ENCODE peak calls at places on chromosomes 2 and 18, in nine cellular contexts. One of them, this sample, is unnamed.

GRCh38 chr18:29164020-29164706 is 987.2 kb upstream of the CDH2 start:
- DNase-seq in psoas muscle: no peak
- DNase-seq in skeletal muscle cell: peak; percentile 80
- DNase-seq in stimulated activated CD8-positive, alpha-beta memory T cell treated with anti-CD3 and anti-CD28 coated beads, Interleukin-4, amount 100 ng/mL, for 48 hours: no peak
- DNase-seq in mucosa of descending colon: no peak
- DNase-seq in caudate nucleus: no peak
- DNase-seq in BE2C: no peak
- DNase-seq in type B pancreatic cell: no peak
- DNase-seq in GM20000: no peak
- DNase-seq in this sample: no peak

GRCh38 chr18:22473366-22473765 is 55.7 kb upstream of the CTAGE1 start:
- DNase-seq in psoas muscle: no peak
- DNase-seq in GM20000: no peak
- DNase-seq in mucosa of descending colon: no peak
- DNase-seq in type B pancreatic cell: no peak
- DNase-seq in skeletal muscle cell: no peak
- DNase-seq in BE2C: no peak
- DNase-seq in caudate nucleus: no peak
- DNase-seq in stimulated activated CD8-positive, alpha-beta memory T cell treated with anti-CD3 and anti-CD28 coated beads, Interleukin-4, amount 100 ng/mL, for 48 hours: no peak
- DNase-seq in this sample: no peak

GRCh38 chr18:62409821-62410220 is 84.7 kb downstream of the TNFRSF11A start:
- DNase-seq in GM20000: no peak
- DNase-seq in caudate nucleus: no peak
- DNase-seq in type B pancreatic cell: no peak
- DNase-seq in stimulated activated CD8-positive, alpha-beta memory T cell treated with anti-CD3 and anti-CD28 coated beads, Interleukin-4, amount 100 ng/mL, for 48 hours: no peak
- DNase-seq in mucosa of descending colon: no peak
- DNase-seq in psoas muscle: no peak
- DNase-seq in skeletal muscle cell: no peak
- DNase-seq in BE2C: no peak
- DNase-seq in this sample: no peak

GRCh38 chr2:12486205-12487118 is 230.3 kb upstream of the TRIB2 start:
- DNase-seq in GM20000: no peak
- DNase-seq in skeletal muscle cell: no peak
- DNase-seq in caudate nucleus: no peak
- DNase-seq in BE2C: no peak
- DNase-seq in psoas muscle: no peak
- DNase-seq in stimulated activated CD8-positive, alpha-beta memory T cell treated with anti-CD3 and anti-CD28 coated beads, Interleukin-4, amount 100 ng/mL, for 48 hours: no peak
- DNase-seq in type B pancreatic cell: no peak
- DNase-seq in mucosa of descending colon: no peak
- DNase-seq in this sample: no peak

GRCh38 chr18:75530548-75531211 is 103.2 kb upstream of the SMIM21 start:
- DNase-seq in psoas muscle: no peak
- DNase-seq in GM20000: no peak
- DNase-seq in skeletal muscle cell: no peak
- DNase-seq in mucosa of descending colon: no peak
- DNase-seq in caudate nucleus: no peak
- DNase-seq in type B pancreatic cell: no peak
- DNase-seq in stimulated activated CD8-positive, alpha-beta memory T cell treated with anti-CD3 and anti-CD28 coated beads, Interleukin-4, amount 100 ng/mL, for 48 hours: no peak
- DNase-seq in BE2C: no peak
- DNase-seq in this sample: no peak

GRCh38 chr18:78697446-78697845 is 282.2 kb upstream of the SALL3 start:
- DNase-seq in psoas muscle: no peak
- DNase-seq in caudate nucleus: no peak
- DNase-seq in BE2C: no peak
- DNase-seq in mucosa of descending colon: no peak
- DNase-seq in type B pancreatic cell: no peak
- DNase-seq in GM20000: no peak
- DNase-seq in stimulated activated CD8-positive, alpha-beta memory T cell treated with anti-CD3 and anti-CD28 coated beads, Interleukin-4, amount 100 ng/mL, for 48 hours: no peak
- DNase-seq in skeletal muscle cell: no peak
- DNase-seq in this sample: no peak

GRCh38 chr2:37625156-37625555 is 46.3 kb downstream of the CDC42EP3 start:
- DNase-seq in mucosa of descending colon: no peak
- DNase-seq in type B pancreatic cell: no peak
- DNase-seq in psoas muscle: no peak
- DNase-seq in caudate nucleus: no peak
- DNase-seq in skeletal muscle cell: peak; percentile 67
- DNase-seq in stimulated activated CD8-positive, alpha-beta memory T cell treated with anti-CD3 and anti-CD28 coated beads, Interleukin-4, amount 100 ng/mL, for 48 hours: no peak
- DNase-seq in GM20000: no peak
- DNase-seq in BE2C: no peak
- DNase-seq in this sample: no peak

GRCh38 chr2:7427293-7428060 is 510.3 kb downstream of the RNF144A start:
- DNase-seq in GM20000: peak; percentile 71
- DNase-seq in mucosa of descending colon: no peak
- DNase-seq in skeletal muscle cell: peak; percentile 11
- DNase-seq in caudate nucleus: no peak
- DNase-seq in stimulated activated CD8-positive, alpha-beta memory T cell treated with anti-CD3 and anti-CD28 coated beads, Interleukin-4, amount 100 ng/mL, for 48 hours: no peak
- DNase-seq in type B pancreatic cell: no peak
- DNase-seq in psoas muscle: no peak
- DNase-seq in BE2C: peak; percentile 34
- DNase-seq in this sample: peak; percentile 53

GRCh38 chr2:47572136-47572535 is 169.2 kb downstream of the MSH2 start:
- DNase-seq in type B pancreatic cell: no peak
- DNase-seq in BE2C: no peak
- DNase-seq in stimulated activated CD8-positive, alpha-beta memory T cell treated with anti-CD3 and anti-CD28 coated beads, Interleukin-4, amount 100 ng/mL, for 48 hours: no peak
- DNase-seq in skeletal muscle cell: no peak
- DNase-seq in GM20000: peak; percentile 18
- DNase-seq in psoas muscle: no peak
- DNase-seq in caudate nucleus: no peak
- DNase-seq in mucosa of descending colon: no peak
- DNase-seq in this sample: no peak

GRCh38 chr2:69118609-69119008 is 105.6 kb downstream of the ANTXR1 start:
- DNase-seq in BE2C: no peak
- DNase-seq in type B pancreatic cell: no peak
- DNase-seq in caudate nucleus: no peak
- DNase-seq in skeletal muscle cell: no peak
- DNase-seq in stimulated activated CD8-positive, alpha-beta memory T cell treated with anti-CD3 and anti-CD28 coated beads, Interleukin-4, amount 100 ng/mL, for 48 hours: no peak
- DNase-seq in GM20000: no peak
- DNase-seq in mucosa of descending colon: no peak
- DNase-seq in psoas muscle: no peak
- DNase-seq in this sample: no peak

GRCh38 chr18:54415086-54415485 is 57.4 kb downstream of the C18orf54 start:
- DNase-seq in caudate nucleus: no peak
- DNase-seq in GM20000: no peak
- DNase-seq in type B pancreatic cell: no peak
- DNase-seq in skeletal muscle cell: no peak
- DNase-seq in mucosa of descending colon: no peak
- DNase-seq in stimulated activated CD8-positive, alpha-beta memory T cell treated with anti-CD3 and anti-CD28 coated beads, Interleukin-4, amount 100 ng/mL, for 48 hours: no peak
- DNase-seq in BE2C: no peak
- DNase-seq in psoas muscle: no peak
- DNase-seq in this sample: no peak

GRCh38 chr2:108623616-108624015 is 89.3 kb downstream of the LIMS1 start:
- DNase-seq in type B pancreatic cell: no peak
- DNase-seq in caudate nucleus: no peak
- DNase-seq in mucosa of descending colon: no peak
- DNase-seq in GM20000: no peak
- DNase-seq in stimulated activated CD8-positive, alpha-beta memory T cell treated with anti-CD3 and anti-CD28 coated beads, Interleukin-4, amount 100 ng/mL, for 48 hours: no peak
- DNase-seq in psoas muscle: no peak
- DNase-seq in BE2C: no peak
- DNase-seq in skeletal muscle cell: no peak
- DNase-seq in this sample: no peak